ENCODE peak calls at places on chromosomes 13 and 19, in four cellular contexts. G is GM13977; R is CD4-positive, alpha-beta T cell; M is right lobe of liver. U is an unnamed sample.

GRCh38 chr13:30274083-30274482 is 33.3 kb downstream of the KATNAL1 start:
- DNase-seq in G (no peak), M (no peak), R (no peak), U (no peak)

GRCh38 chr19:19379527-19379926 is 25.9 kb upstream of the GATAD2A start:
- DNase-seq in M (no peak), G (no peak), R (no peak), U (no peak)

GRCh38 chr19:31450696-31451095 is 101.5 kb upstream of the TSHZ3 start:
- DNase-seq in G (no peak), M (no peak), R (no peak), U (no peak)

GRCh38 chr13:40228486-40228885 is 438.0 kb downstream of the FOXO1 start:
- DNase-seq in G (no peak), M (no peak), R (no peak), U (no peak)

GRCh38 chr19:35868823-35869326 is 501 bp downstream of the APLP1 start:
- DNase-seq in G (no peak), R (no peak), M (no peak), U (no peak)

GRCh38 chr13:113413178-113413897 is 40.0 kb downstream of the ADPRHL1 start:
- DNase-seq in R (no peak), G (no peak), M (no peak), U (no peak)

GRCh38 chr19:49809155-49809986 is 3.7 kb downstream of the FUZ start:
- DNase-seq in M (peak; percentile 75), R (peak; percentile 17), G (no peak), U (no peak)

GRCh38 chr19:6516659-6517291 is 14.1 kb upstream of the TNFSF9 start:
- DNase-seq in G (peak; percentile 83), M (peak; percentile 88), R (peak; percentile 88), U (peak; percentile 88)

GRCh38 chr19:56856822-56857221 is 16.3 kb upstream of the PEG3 start:
- DNase-seq in M (no peak), R (no peak), G (no peak), U (no peak)

GRCh38 chr13:45796421-45796960 is 55.1 kb downstream of the SIAH3 start:
- DNase-seq in G (no peak), R (no peak), M (no peak), U (no peak)

GRCh38 chr13:106846571-106846970 is 278.6 kb upstream of the ARGLU1 start:
- DNase-seq in M (no peak), R (no peak), G (no peak), U (no peak)

GRCh38 chr13:33183431-33184130 is 102.0 kb downstream of the STARD13 start:
- DNase-seq in M (no peak), R (no peak), G (no peak), U (no peak)

GRCh38 chr13:107284168-107284567 is 716.2 kb upstream of the ARGLU1 start:
- DNase-seq in G (no peak), R (no peak), M (no peak), U (no peak)

GRCh38 chr19:58466760-58467589 is at the start of gene ZNF324:
- DNase-seq in M (peak; percentile 99), G (peak; percentile 99), R (peak; percentile 96), U (peak; percentile 99)
- TF ChIP-seq CTCF in M (no peak), G (no peak), R (no peak), U (peak; percentile 4)

DNA sequence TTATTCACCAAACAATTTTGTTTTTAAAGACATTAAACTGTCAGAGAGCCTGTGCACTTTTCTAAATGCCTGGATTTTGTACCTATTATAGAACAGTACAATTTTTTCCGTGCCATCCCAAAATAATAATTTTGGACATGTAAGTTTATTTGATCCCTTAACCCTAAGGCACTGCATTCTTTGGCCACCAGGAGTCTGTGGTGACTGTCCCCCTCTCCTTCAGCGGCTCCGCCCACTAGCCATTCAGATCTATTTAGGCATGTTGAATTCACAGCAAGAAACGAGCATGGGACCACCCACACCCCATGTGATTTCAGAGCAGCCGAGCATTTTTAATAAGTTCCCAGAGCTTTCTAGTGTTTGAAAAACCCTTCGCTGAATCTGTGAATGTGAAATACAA is 567.5 kb downstream of the MYO16 start:
- DNase-seq in M (no peak), R (no peak), G (no peak), U (no peak)
- TF ChIP-seq CTCF in M (no peak), R (no peak), G (peak; percentile 5), U (no peak)

GRCh38 chr13:111429064-111429558 is 108.7 kb downstream of the TEX29 start:
- DNase-seq in G (peak; percentile 63), M (peak; percentile 67), R (peak; percentile 17), U (peak; percentile 64)
- TF ChIP-seq CTCF in G (peak; percentile 59), M (peak; percentile 60), R (peak; percentile 44), U (no peak)

GRCh38 chr13:97407540-97407939 is 26.4 kb upstream of the RAP2A start:
- DNase-seq in G (no peak), R (no peak), M (no peak), U (no peak)
- TF ChIP-seq CTCF in G (no peak), R (no peak), M (no peak), U (no peak)

GRCh38 chr19:29393915-29394460 is 131.8 kb upstream of the VSTM2B start:
- DNase-seq in R (no peak), G (no peak), M (no peak), U (no peak)
- TF ChIP-seq CTCF in R (no peak), G (no peak), M (no peak), U (no peak)

GRCh38 chr13:62544928-62545327 is 1129.3 kb upstream of the PCDH20 start:
- DNase-seq in M (no peak), R (no peak), G (no peak), U (no peak)
- TF ChIP-seq CTCF in M (no peak), R (no peak), G (peak; percentile 38), U (no peak)

DNA sequence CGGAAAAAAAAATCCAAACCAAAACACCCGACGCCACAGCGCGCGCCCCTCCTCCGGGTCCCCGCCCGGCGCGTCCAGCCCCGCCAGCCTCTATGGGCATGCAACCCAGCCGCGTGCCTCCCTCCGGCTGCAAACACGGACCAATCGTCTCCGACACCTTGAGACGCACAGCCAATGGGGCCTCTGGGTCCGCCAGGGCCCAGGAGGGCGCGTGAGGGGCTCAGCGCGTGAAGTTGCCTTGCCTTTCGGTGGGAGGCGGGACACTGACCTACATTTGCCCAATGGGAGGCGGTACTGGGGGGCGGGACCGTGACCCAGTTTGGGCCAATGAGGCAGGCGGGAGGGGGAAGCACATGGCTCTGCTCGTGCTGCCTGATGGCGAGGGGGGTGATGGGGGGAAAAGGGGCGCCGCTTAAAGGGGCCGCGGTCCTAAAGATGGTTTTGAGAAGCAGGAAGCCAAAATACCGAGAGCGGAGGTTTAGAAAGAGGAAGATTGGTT is 319 bp upstream of the DBP start:
- DNase-seq in G (peak; percentile 97), M (peak; percentile 100), R (peak; percentile 100), U (peak; percentile 95)
- TF ChIP-seq CTCF in G (no peak), M (no peak), R (no peak), U (no peak)